ENCODE peak calls at places on chromosomes 1 and 21, in seven cellular contexts. One of them, this sample, is unnamed.

GRCh38 chr1:34721241-34721640 is 33.6 kb upstream of the GJB5 start:
- DNase-seq in H9: no peak
- DNase-seq in H1: no peak
- DNase-seq in trophoblast cell: no peak
- DNase-seq in mesendoderm: no peak
- DNase-seq in IMR-90: no peak
- DNase-seq in mesenchymal stem cell: no peak
- DNase-seq in this sample: no peak

GRCh38 chr1:7584643-7585042 is 186.5 kb upstream of the VAMP3 start:
- DNase-seq in mesendoderm: no peak
- DNase-seq in H1: no peak
- DNase-seq in trophoblast cell: no peak
- DNase-seq in IMR-90: no peak
- DNase-seq in mesenchymal stem cell: no peak
- DNase-seq in H9: no peak
- DNase-seq in this sample: no peak

GRCh38 chr1:21887216-21887736 is 49.8 kb downstream of the HSPG2 start:
- DNase-seq in mesenchymal stem cell: no peak
- DNase-seq in trophoblast cell: no peak
- DNase-seq in mesendoderm: no peak
- DNase-seq in H1: no peak
- DNase-seq in IMR-90: no peak
- DNase-seq in H9: no peak
- DNase-seq in this sample: no peak

GRCh38 chr1:110436635-110437034 is 14.3 kb upstream of the PROK1 start:
- DNase-seq in mesenchymal stem cell: peak
- DNase-seq in H9: peak
- DNase-seq in H1: no peak
- DNase-seq in mesendoderm: peak
- DNase-seq in IMR-90: peak
- DNase-seq in trophoblast cell: no peak
- DNase-seq in this sample: no peak

GRCh38 chr21:39316062-39316461 is 2.6 kb upstream of the BRWD1 start:
- DNase-seq in H9: no peak
- DNase-seq in trophoblast cell: peak
- DNase-seq in IMR-90: no peak
- DNase-seq in H1: no peak
- DNase-seq in mesenchymal stem cell: no peak
- DNase-seq in mesendoderm: no peak
- DNase-seq in this sample: no peak

GRCh38 chr1:202007703-202008489 is 2.5 kb upstream of the ELF3 start:
- DNase-seq in H9: peak
- DNase-seq in H1: peak
- DNase-seq in trophoblast cell: peak
- DNase-seq in mesenchymal stem cell: peak
- DNase-seq in mesendoderm: peak
- DNase-seq in IMR-90: no peak
- DNase-seq in this sample: no peak

GRCh38 chr1:111602974-111603373 is 16.6 kb upstream of the RAP1A start:
- DNase-seq in trophoblast cell: no peak
- DNase-seq in mesenchymal stem cell: no peak
- DNase-seq in mesendoderm: no peak
- DNase-seq in IMR-90: no peak
- DNase-seq in H1: no peak
- DNase-seq in H9: no peak
- DNase-seq in this sample: no peak

GRCh38 chr1:62799688-62800087 is 15.8 kb downstream of the ATG4C start:
- DNase-seq in H1: no peak
- DNase-seq in mesenchymal stem cell: no peak
- DNase-seq in IMR-90: no peak
- DNase-seq in H9: no peak
- DNase-seq in trophoblast cell: no peak
- DNase-seq in mesendoderm: no peak
- DNase-seq in this sample: no peak

GRCh38 chr1:41514381-41514780 is 29.9 kb upstream of the EDN2 start:
- DNase-seq in H1: no peak
- DNase-seq in mesendoderm: no peak
- DNase-seq in mesenchymal stem cell: no peak
- DNase-seq in IMR-90: no peak
- DNase-seq in trophoblast cell: peak
- DNase-seq in H9: no peak
- DNase-seq in this sample: no peak

GRCh38 chr1:207088731-207089626 is at the start of gene C4BPB:
- DNase-seq in mesendoderm: peak
- DNase-seq in mesenchymal stem cell: no peak
- DNase-seq in IMR-90: no peak
- DNase-seq in trophoblast cell: peak
- DNase-seq in H9: no peak
- DNase-seq in H1: no peak
- DNase-seq in this sample: no peak

GRCh38 chr1:92484472-92485373 is 2.0 kb downstream of the GFI1 start:
- DNase-seq in mesendoderm: peak
- DNase-seq in H9: peak
- DNase-seq in mesenchymal stem cell: peak
- DNase-seq in H1: peak
- DNase-seq in trophoblast cell: peak
- DNase-seq in IMR-90: no peak
- DNase-seq in this sample: peak

GRCh38 chr1:227487606-227488005 is 75.8 kb upstream of the ZNF678 start:
- DNase-seq in H9: no peak
- DNase-seq in mesenchymal stem cell: no peak
- DNase-seq in trophoblast cell: no peak
- DNase-seq in IMR-90: no peak
- DNase-seq in H1: no peak
- DNase-seq in mesendoderm: peak
- DNase-seq in this sample: no peak

GRCh38 chr1:227486559-227486958 is 76.8 kb upstream of the ZNF678 start:
- DNase-seq in mesendoderm: no peak
- DNase-seq in trophoblast cell: no peak
- DNase-seq in mesenchymal stem cell: no peak
- DNase-seq in H1: no peak
- DNase-seq in H9: no peak
- DNase-seq in IMR-90: no peak
- DNase-seq in this sample: no peak

DNA sequence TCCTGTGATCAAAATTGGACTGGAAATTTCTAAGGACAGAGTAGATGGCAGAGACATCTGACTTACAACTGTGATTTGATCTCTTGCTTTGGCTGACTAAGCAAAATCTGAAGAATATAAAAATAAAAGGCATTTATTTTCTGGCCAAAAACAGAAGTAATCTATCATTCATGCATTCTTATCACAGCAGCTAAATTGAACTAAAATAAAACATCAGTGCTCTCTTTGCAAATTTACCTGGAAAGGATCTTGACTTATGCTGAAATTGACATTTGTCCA is 81.4 kb upstream of the ZNF678 start:
- DNase-seq in mesendoderm: no peak
- DNase-seq in trophoblast cell: no peak
- DNase-seq in mesenchymal stem cell: no peak
- DNase-seq in H9: no peak
- DNase-seq in IMR-90: no peak
- DNase-seq in H1: no peak
- DNase-seq in this sample: no peak
- H2AK5ac ChIP-seq in mesendoderm: no peak
- H2AK5ac ChIP-seq in trophoblast cell: no peak
- H2AK5ac ChIP-seq in mesenchymal stem cell: no peak
- H2AK5ac ChIP-seq in H9: no peak
- H2AK5ac ChIP-seq in IMR-90: no peak
- H2AK5ac ChIP-seq in H1: no peak
- H2AK5ac ChIP-seq in this sample: no peak

GRCh38 chr1:83593073-83593472 is 405.9 kb downstream of the TTLL7 start:
- DNase-seq in mesendoderm: peak
- DNase-seq in H1: no peak
- DNase-seq in H9: peak
- DNase-seq in trophoblast cell: no peak
- DNase-seq in IMR-90: no peak
- DNase-seq in mesenchymal stem cell: no peak
- DNase-seq in this sample: peak

DNA sequence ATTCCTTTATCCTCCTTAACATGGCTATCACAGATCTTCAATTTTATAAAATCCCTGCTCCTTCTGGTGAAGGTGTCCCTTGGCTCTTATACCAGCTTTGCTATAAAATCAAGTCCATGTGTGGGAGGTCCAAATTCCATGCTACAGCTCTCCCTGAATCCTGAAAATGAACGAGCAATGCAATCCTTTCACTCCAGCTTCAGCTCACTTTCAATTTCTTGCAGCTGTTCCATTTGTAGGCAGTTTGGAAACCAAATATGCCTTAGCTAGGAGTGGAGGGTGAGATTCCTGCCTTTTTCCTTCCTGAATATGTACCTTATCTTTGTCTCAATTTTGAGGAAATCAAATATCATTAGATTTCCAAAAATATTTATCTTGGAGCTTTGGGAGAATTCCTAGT is 402.6 kb downstream of the TTLL7 start:
- DNase-seq in mesendoderm: no peak
- DNase-seq in trophoblast cell: no peak
- DNase-seq in IMR-90: no peak
- DNase-seq in H9: no peak
- DNase-seq in mesenchymal stem cell: no peak
- DNase-seq in H1: no peak
- DNase-seq in this sample: no peak
- H2AK5ac ChIP-seq in mesendoderm: no peak
- H2AK5ac ChIP-seq in trophoblast cell: no peak
- H2AK5ac ChIP-seq in IMR-90: no peak
- H2AK5ac ChIP-seq in H9: no peak
- H2AK5ac ChIP-seq in mesenchymal stem cell: no peak
- H2AK5ac ChIP-seq in H1: no peak
- H2AK5ac ChIP-seq in this sample: no peak

GRCh38 chr21:42663200-42663483 is 9.7 kb downstream of the PDE9A start:
- DNase-seq in mesendoderm: no peak
- DNase-seq in IMR-90: no peak
- DNase-seq in trophoblast cell: no peak
- DNase-seq in H9: no peak
- DNase-seq in mesenchymal stem cell: no peak
- DNase-seq in H1: no peak
- DNase-seq in this sample: no peak
- H2AK5ac ChIP-seq in mesendoderm: no peak
- H2AK5ac ChIP-seq in IMR-90: no peak
- H2AK5ac ChIP-seq in trophoblast cell: no peak
- H2AK5ac ChIP-seq in H9: no peak
- H2AK5ac ChIP-seq in mesenchymal stem cell: no peak
- H2AK5ac ChIP-seq in H1: peak
- H2AK5ac ChIP-seq in this sample: no peak

DNA sequence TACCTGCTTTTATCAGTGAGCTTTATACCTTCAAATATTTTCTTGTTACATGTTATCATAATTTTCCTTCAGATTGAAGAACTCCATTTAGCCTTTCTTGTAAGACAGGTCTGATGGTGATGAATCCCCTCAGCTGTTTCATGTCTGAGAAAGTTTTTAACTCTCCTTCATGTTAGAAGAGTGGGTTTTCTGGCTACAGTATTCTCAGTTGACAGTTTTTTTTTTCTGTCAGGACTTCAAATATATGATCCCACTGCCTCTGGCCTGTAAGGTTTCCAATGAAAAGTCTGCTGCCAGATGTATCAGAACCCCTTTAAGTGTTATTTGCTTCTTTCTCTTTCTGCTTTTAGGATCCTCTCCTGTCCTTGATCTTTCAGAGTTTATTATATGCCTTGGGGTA is 248.2 kb downstream of the LBR start:
- DNase-seq in trophoblast cell: no peak
- DNase-seq in IMR-90: no peak
- DNase-seq in H9: no peak
- DNase-seq in mesendoderm: peak
- DNase-seq in H1: no peak
- DNase-seq in mesenchymal stem cell: no peak
- DNase-seq in this sample: no peak
- H2AK5ac ChIP-seq in trophoblast cell: no peak
- H2AK5ac ChIP-seq in IMR-90: no peak
- H2AK5ac ChIP-seq in H9: no peak
- H2AK5ac ChIP-seq in mesendoderm: no peak
- H2AK5ac ChIP-seq in H1: no peak
- H2AK5ac ChIP-seq in mesenchymal stem cell: no peak
- H2AK5ac ChIP-seq in this sample: no peak

GRCh38 chr21:15080504-15080903 is 15.7 kb upstream of the NRIP1 start:
- DNase-seq in H9: no peak
- DNase-seq in mesendoderm: no peak
- DNase-seq in IMR-90: no peak
- DNase-seq in trophoblast cell: peak
- DNase-seq in H1: no peak
- DNase-seq in mesenchymal stem cell: no peak
- DNase-seq in this sample: no peak
- H2AK5ac ChIP-seq in H9: no peak
- H2AK5ac ChIP-seq in mesendoderm: no peak
- H2AK5ac ChIP-seq in IMR-90: no peak
- H2AK5ac ChIP-seq in trophoblast cell: no peak
- H2AK5ac ChIP-seq in H1: no peak
- H2AK5ac ChIP-seq in mesenchymal stem cell: no peak
- H2AK5ac ChIP-seq in this sample: no peak

GRCh38 chr1:55204997-55205396 is 10.2 kb downstream of the USP24 start:
- DNase-seq in trophoblast cell: no peak
- DNase-seq in mesendoderm: no peak
- DNase-seq in H1: no peak
- DNase-seq in IMR-90: no peak
- DNase-seq in H9: no peak
- DNase-seq in mesenchymal stem cell: peak
- DNase-seq in this sample: no peak
- H2AK5ac ChIP-seq in trophoblast cell: no peak
- H2AK5ac ChIP-seq in mesendoderm: no peak
- H2AK5ac ChIP-seq in H1: no peak
- H2AK5ac ChIP-seq in IMR-90: no peak
- H2AK5ac ChIP-seq in H9: no peak
- H2AK5ac ChIP-seq in mesenchymal stem cell: no peak
- H2AK5ac ChIP-seq in this sample: no peak

This sample was measured in neuronal stem cell.